ENCODE peak calls at places on chromosomes 13 and 19, in four cellular contexts. One of them, this sample, is unnamed.

GRCh38 chr19:34350161-34350561 is 14.8 kb upstream of the GPI start:
- DNase-seq in foreskin fibroblast: peak
- DNase-seq in cardiac fibroblast: peak
- DNase-seq in astrocyte of the spinal cord: no peak
- DNase-seq in this sample: no peak

GRCh38 chr13:56189439-56189838 is 951.3 kb upstream of the PRR20A start:
- DNase-seq in astrocyte of the spinal cord: no peak
- DNase-seq in cardiac fibroblast: no peak
- DNase-seq in foreskin fibroblast: no peak
- DNase-seq in this sample: no peak

GRCh38 chr13:31236211-31236786 is 36.5 kb downstream of the B3GLCT start:
- DNase-seq in astrocyte of the spinal cord: peak
- DNase-seq in cardiac fibroblast: peak
- DNase-seq in foreskin fibroblast: peak
- DNase-seq in this sample: peak

GRCh38 chr19:15452111-15453047 is 2.6 kb upstream of the WIZ start:
- DNase-seq in foreskin fibroblast: peak
- DNase-seq in astrocyte of the spinal cord: peak
- DNase-seq in cardiac fibroblast: peak
- DNase-seq in this sample: peak

GRCh38 chr13:100659578-100659977 is 15.0 kb downstream of the TMTC4 start:
- DNase-seq in foreskin fibroblast: no peak
- DNase-seq in cardiac fibroblast: no peak
- DNase-seq in astrocyte of the spinal cord: no peak
- DNase-seq in this sample: no peak

GRCh38 chr13:28246891-28247290 is 108.5 kb downstream of the PAN3 start:
- DNase-seq in cardiac fibroblast: peak
- DNase-seq in astrocyte of the spinal cord: no peak
- DNase-seq in foreskin fibroblast: peak
- DNase-seq in this sample: no peak

GRCh38 chr19:30088567-30088966 is 146.5 kb downstream of the URI1 start:
- DNase-seq in astrocyte of the spinal cord: no peak
- DNase-seq in cardiac fibroblast: no peak
- DNase-seq in foreskin fibroblast: no peak
- DNase-seq in this sample: no peak

GRCh38 chr19:30131722-30132291 is 189.8 kb downstream of the URI1 start:
- DNase-seq in foreskin fibroblast: no peak
- DNase-seq in astrocyte of the spinal cord: no peak
- DNase-seq in cardiac fibroblast: no peak
- DNase-seq in this sample: no peak

GRCh38 chr19:3275068-3275582 is 50.7 kb downstream of the CELF5 start:
- DNase-seq in astrocyte of the spinal cord: no peak
- DNase-seq in cardiac fibroblast: no peak
- DNase-seq in foreskin fibroblast: no peak
- DNase-seq in this sample: no peak

GRCh38 chr13:99354371-99354951 is 47.3 kb upstream of the GPR183 start:
- DNase-seq in cardiac fibroblast: no peak
- DNase-seq in foreskin fibroblast: peak
- DNase-seq in astrocyte of the spinal cord: no peak
- DNase-seq in this sample: no peak
- H3K4me3 ChIP-seq in cardiac fibroblast: no peak
- H3K4me3 ChIP-seq in foreskin fibroblast: no peak
- H3K4me3 ChIP-seq in astrocyte of the spinal cord: no peak
- H3K4me3 ChIP-seq in this sample: no peak

GRCh38 chr19:14110650-14111049 is 6.9 kb downstream of the PRKACA start:
- DNase-seq in cardiac fibroblast: no peak
- DNase-seq in astrocyte of the spinal cord: no peak
- DNase-seq in foreskin fibroblast: no peak
- DNase-seq in this sample: no peak

GRCh38 chr19:14103310-14103709 is 12.8 kb upstream of the SAMD1 start:
- DNase-seq in foreskin fibroblast: no peak
- DNase-seq in cardiac fibroblast: no peak
- DNase-seq in astrocyte of the spinal cord: no peak
- DNase-seq in this sample: no peak

GRCh38 chr19:14105680-14106079 is 11.9 kb downstream of the PRKACA start:
- DNase-seq in cardiac fibroblast: no peak
- DNase-seq in astrocyte of the spinal cord: no peak
- DNase-seq in foreskin fibroblast: no peak
- DNase-seq in this sample: no peak

GRCh38 chr19:14107581-14108461 is 9.7 kb downstream of the PRKACA start:
- DNase-seq in cardiac fibroblast: peak
- DNase-seq in foreskin fibroblast: no peak
- DNase-seq in astrocyte of the spinal cord: peak
- DNase-seq in this sample: no peak

DNA sequence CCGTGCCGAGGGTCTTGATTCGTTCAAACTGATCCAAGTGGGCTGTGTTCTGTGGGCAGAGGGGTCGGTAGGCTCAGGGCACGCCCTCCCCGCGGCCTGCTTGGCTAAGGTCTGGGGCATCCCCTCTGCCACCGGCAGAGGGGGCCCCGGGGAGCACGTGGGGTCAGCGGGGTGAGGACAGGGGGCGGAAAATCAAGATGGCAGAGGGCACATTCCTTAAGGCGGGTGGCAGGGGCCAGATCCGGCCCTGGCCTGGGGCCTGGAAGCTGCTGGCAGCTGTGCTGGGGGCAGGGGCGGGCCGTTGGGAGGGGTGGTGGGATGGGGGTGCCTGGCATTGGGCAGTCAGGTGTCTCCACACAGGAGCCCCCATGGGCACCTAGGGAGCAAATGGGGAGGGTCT is 10.7 kb downstream of the PRKACA start:
- DNase-seq in cardiac fibroblast: no peak
- DNase-seq in foreskin fibroblast: no peak
- DNase-seq in astrocyte of the spinal cord: no peak
- DNase-seq in this sample: no peak
- TF ChIP-seq CTCF in cardiac fibroblast: no peak
- TF ChIP-seq CTCF in foreskin fibroblast: no peak
- TF ChIP-seq CTCF in astrocyte of the spinal cord: no peak
- TF ChIP-seq CTCF in this sample: no peak

DNA sequence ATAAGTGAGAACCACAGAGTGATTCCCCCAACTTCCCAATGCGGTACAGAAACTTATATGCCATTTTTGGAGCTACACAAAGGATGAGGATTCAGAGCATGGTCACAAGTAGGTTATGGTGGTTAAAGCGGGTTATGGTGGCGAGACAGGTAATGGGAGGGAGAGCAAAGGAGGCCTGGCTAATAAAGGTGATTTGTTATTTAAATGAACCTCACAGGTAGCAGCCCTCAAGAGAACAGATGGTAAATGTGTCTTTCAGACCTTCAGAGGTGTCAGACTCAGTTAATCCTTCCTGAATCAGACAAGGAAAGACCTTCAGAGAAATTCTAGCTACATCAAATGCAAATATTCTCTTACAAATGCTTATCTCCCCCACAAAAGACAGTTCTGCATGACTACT is 1971.4 kb downstream of the OLFM4 start:
- DNase-seq in foreskin fibroblast: no peak
- DNase-seq in astrocyte of the spinal cord: no peak
- DNase-seq in cardiac fibroblast: no peak
- DNase-seq in this sample: no peak
- H3K4me3 ChIP-seq in foreskin fibroblast: no peak
- H3K4me3 ChIP-seq in astrocyte of the spinal cord: no peak
- H3K4me3 ChIP-seq in cardiac fibroblast: no peak
- H3K4me3 ChIP-seq in this sample: no peak

GRCh38 chr19:38839816-38840582 is 8.4 kb upstream of the ECH1 start:
- DNase-seq in foreskin fibroblast: no peak
- DNase-seq in astrocyte of the spinal cord: no peak
- DNase-seq in cardiac fibroblast: no peak
- DNase-seq in this sample: no peak

GRCh38 chr19:38837304-38837626 is 5.7 kb upstream of the ECH1 start:
- DNase-seq in cardiac fibroblast: no peak
- DNase-seq in foreskin fibroblast: no peak
- DNase-seq in astrocyte of the spinal cord: no peak
- DNase-seq in this sample: no peak

GRCh38 chr19:38837656-38838121 is 6.1 kb upstream of the ECH1 start:
- DNase-seq in cardiac fibroblast: no peak
- DNase-seq in astrocyte of the spinal cord: no peak
- DNase-seq in foreskin fibroblast: peak
- DNase-seq in this sample: no peak

GRCh38 chr19:38838986-38839761 is 7.6 kb upstream of the ECH1 start:
- DNase-seq in cardiac fibroblast: no peak
- DNase-seq in foreskin fibroblast: no peak
- DNase-seq in astrocyte of the spinal cord: no peak
- DNase-seq in this sample: no peak

GRCh38 chr19:38838208-38838985 is 6.8 kb upstream of the ECH1 start:
- DNase-seq in cardiac fibroblast: no peak
- DNase-seq in astrocyte of the spinal cord: no peak
- DNase-seq in foreskin fibroblast: no peak
- DNase-seq in this sample: no peak
- TF ChIP-seq CTCF in cardiac fibroblast: no peak
- TF ChIP-seq CTCF in astrocyte of the spinal cord: no peak
- TF ChIP-seq CTCF in foreskin fibroblast: no peak
- TF ChIP-seq CTCF in this sample: no peak

GRCh38 chr13:107573184-107573583 is 642.2 kb downstream of the LIG4 start:
- DNase-seq in foreskin fibroblast: no peak
- DNase-seq in astrocyte of the spinal cord: no peak
- DNase-seq in cardiac fibroblast: no peak
- DNase-seq in this sample: no peak
- H3K4me3 ChIP-seq in foreskin fibroblast: no peak
- H3K4me3 ChIP-seq in astrocyte of the spinal cord: no peak
- H3K4me3 ChIP-seq in cardiac fibroblast: no peak
- H3K4me3 ChIP-seq in this sample: no peak

This sample was measured in epithelial cell of proximal tubule.